ENCODE peak calls at places on chromosomes 4 and X, in four cellular contexts. I is upper lobe of left lung, C is GM23338, F is prostate gland. H is an unnamed sample.
A peak's percentile ranks its signal among the peaks of the same experiment; 100 is the strongest.

GRCh38 chr4:155846929-155847328 is 19.1 kb downstream of the ASIC5 start:
- DNase-seq in C (peak; percentile 17), I (no peak), F (no peak), H (no peak)

GRCh38 chr4:36242629-36243354 is 1.5 kb downstream of the ARAP2 start:
- DNase-seq in C (no peak), I (no peak), F (no peak), H (no peak)

GRCh38 chrX:40195368-40195767 is 97.6 kb upstream of the BCOR start:
- DNase-seq in C (no peak), F (no peak), I (no peak), H (no peak)

GRCh38 chr4:111873801-111874200 is 271.5 kb upstream of the FAM241A start:
- DNase-seq in C (no peak), F (no peak), I (no peak), H (no peak)

GRCh38 chr4:144504853-144505252 is 141.1 kb upstream of the HHIP start:
- DNase-seq in I (no peak), C (no peak), F (no peak), H (no peak)

GRCh38 chrX:68462653-68463052 is 29.4 kb upstream of the OPHN1 start:
- DNase-seq in C (peak; percentile 60), I (no peak), F (peak; percentile 6), H (no peak)

GRCh38 chrX:103716967-103717366 is 6.3 kb downstream of the TMEM31 start:
- DNase-seq in I (no peak), F (no peak), C (no peak), H (no peak)

GRCh38 chr4:112378858-112379257 is 81.7 kb downstream of the ALPK1 start:
- DNase-seq in C (peak; percentile 17), F (no peak), I (no peak), H (no peak)

GRCh38 chrX:85573801-85574200 is 194.3 kb upstream of the POF1B start:
- DNase-seq in F (no peak), I (no peak), C (no peak), H (no peak)

GRCh38 chr4:83731609-83732008 is 195.7 kb downstream of the GPAT3 start:
- DNase-seq in C (no peak), I (no peak), F (no peak), H (no peak)

GRCh38 chr4:106707776-106708603 is 328.1 kb downstream of the DKK2 start:
- DNase-seq in F (no peak), C (no peak), I (no peak), H (no peak)

GRCh38 chrX:128975716-128976115 is 547.6 kb downstream of the SMARCA1 start:
- DNase-seq in C (peak; percentile 72), F (peak; percentile 5), I (no peak), H (no peak)

GRCh38 chr4:140305053-140305452 is 68.4 kb upstream of the SCOC start:
- DNase-seq in I (no peak), C (no peak), F (peak; percentile 67), H (no peak)

GRCh38 chr4:150310159-150310895 is 232.1 kb downstream of the DCLK2 start:
- DNase-seq in F (no peak), I (no peak), C (no peak), H (no peak)

GRCh38 chrX:115372026-115372610 is 82.6 kb downstream of the LUZP4 start:
- DNase-seq in C (peak; percentile 46), I (no peak), F (no peak), H (no peak)

GRCh38 chr4:55291227-55291629 is 54.8 kb upstream of the SRD5A3 start:
- DNase-seq in C (no peak), I (no peak), F (no peak), H (no peak)

GRCh38 chr4:152679414-152680281 is at the start of gene TMEM154:
- DNase-seq in I (peak; percentile 90), C (peak; percentile 87), F (peak; percentile 59), H (no peak)

GRCh38 chr4:1978741-1979476 is 29.9 kb downstream of the NELFA start:
- DNase-seq in I (peak; percentile 76), C (no peak), F (no peak), H (no peak)

GRCh38 chrX:2828404-2829065 is at the start of gene GYG2:
- DNase-seq in F (no peak), I (peak; percentile 67), C (peak; percentile 72), H (no peak)

GRCh38 chrX:9942086-9942485 is 25.1 kb upstream of the CLDN34 start:
- DNase-seq in I (no peak), F (no peak), C (no peak), H (no peak)

GRCh38 chrX:35711281-35711680 is 86.9 kb upstream of the MAGEB16 start:
- DNase-seq in I (no peak), C (no peak), F (no peak), H (no peak)

DNA sequence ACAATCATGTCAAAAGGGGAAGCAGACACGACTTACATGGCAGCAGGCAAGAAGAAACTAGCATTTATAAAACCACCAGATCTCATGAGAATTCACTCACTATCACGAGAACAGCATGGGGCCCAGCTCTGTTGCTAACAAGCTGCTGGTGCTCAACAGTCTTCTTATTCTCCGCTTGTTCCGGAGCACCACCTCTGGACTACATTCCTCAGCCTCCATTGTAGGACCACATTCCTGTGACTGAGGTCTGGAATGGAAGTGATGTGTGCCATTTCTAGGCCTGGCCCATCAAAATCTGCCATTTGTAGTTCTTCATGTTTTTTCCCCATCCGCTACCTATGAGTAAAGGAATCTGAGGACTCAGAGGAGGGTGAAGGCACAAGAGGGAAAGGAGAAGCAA is 111.5 kb upstream of the PTCHD1 start:
- DNase-seq in F (no peak), C (no peak), I (no peak), H (no peak)
- H3K4me3 ChIP-seq in F (no peak overlapping the region), C (no peak overlapping the region), I (no peak overlapping the region), H (no peak overlapping the region)

GRCh38 chr4:63566658-63567057 is 842.6 kb downstream of the TECRL start:
- DNase-seq in F (no peak), I (no peak), C (no peak), H (no peak)
- H3K4me1 ChIP-seq in F (no peaks in the 10 kb centered on the region), I (no peaks in the 10 kb centered on the region), C (no peaks in the 10 kb centered on the region), H (no peaks in the 10 kb centered on the region)

GRCh38 chr4:15295421-15296162 is 132.2 kb upstream of the C1QTNF7 start:
- DNase-seq in C (no peak), F (no peak), I (no peak), H (no peak)
- TF ChIP-seq POLR2AphosphoS5 in C (no peak), F (no peak), I (no peak), H (no peak)

GRCh38 chr4:13543091-13543581 is 1.2 kb downstream of the NKX3-2 start:
- DNase-seq in F (no peak), I (no peak), C (peak; percentile 44), H (peak; percentile 70)

GRCh38 chr4:13542577-13543042 is 1.7 kb downstream of the NKX3-2 start:
- DNase-seq in I (no peak), F (no peak), C (no peak), H (peak; percentile 86)

GRCh38 chr4:13541176-13541604 is 3.1 kb downstream of the NKX3-2 start:
- DNase-seq in F (no peak), I (no peak), C (no peak), H (peak; percentile 42)

GRCh38 chr4:13540446-13541175 is 3.7 kb downstream of the NKX3-2 start:
- DNase-seq in I (no peak), C (no peak), F (no peak), H (peak; percentile 64)

DNA sequence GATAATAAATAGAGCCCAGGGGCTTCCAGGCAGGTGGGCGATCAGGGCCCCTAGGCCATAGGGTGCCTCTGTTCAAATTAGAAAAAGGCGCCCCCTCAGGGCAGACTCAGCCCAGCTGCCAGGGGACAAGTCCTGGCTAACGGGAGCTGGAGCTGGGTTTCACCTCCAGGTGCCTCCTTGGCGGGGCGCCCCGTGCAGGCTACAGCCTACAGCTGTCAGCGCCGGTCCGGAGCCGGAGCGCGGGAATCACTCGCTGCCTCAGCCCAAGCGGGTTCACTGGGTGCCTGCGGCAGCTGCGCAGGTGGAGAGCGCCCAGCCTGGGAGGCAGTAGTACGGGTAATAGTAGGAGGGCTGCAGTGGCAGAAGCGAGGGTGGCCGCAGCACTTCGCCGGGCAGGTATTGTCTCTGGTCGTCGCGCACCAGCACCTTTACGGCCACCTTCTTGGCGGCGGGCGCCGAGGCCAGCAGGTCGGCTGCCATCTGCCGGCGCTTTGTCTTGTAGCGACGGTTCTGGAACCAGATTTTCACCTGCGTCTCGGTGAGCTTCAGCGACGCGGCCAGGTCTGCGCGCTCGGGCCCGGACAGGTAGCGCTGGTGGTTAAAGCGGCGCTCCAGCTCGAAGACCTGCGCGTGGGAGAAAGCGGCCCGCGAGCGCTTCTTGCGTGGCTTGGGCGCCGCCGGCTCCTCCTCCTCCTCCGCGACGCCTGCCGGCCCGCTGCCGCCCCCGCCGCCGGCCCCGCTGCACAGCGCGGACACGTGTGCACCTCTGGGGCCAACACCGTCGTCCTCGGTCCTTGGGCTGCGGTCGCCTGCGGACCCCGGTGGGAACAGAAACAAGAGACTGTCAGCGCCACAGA is 2.4 kb downstream of the NKX3-2 start:
- DNase-seq in I (peak; percentile 85), C (peak; percentile 88), F (peak; percentile 49), H (peak; percentile 89)
- H3K4me3 ChIP-seq in I (no peak overlapping the region), C (peak overlapping the region; percentile 51), F (no peak overlapping the region), H (peak overlapping the region; percentile 26)

DNA sequence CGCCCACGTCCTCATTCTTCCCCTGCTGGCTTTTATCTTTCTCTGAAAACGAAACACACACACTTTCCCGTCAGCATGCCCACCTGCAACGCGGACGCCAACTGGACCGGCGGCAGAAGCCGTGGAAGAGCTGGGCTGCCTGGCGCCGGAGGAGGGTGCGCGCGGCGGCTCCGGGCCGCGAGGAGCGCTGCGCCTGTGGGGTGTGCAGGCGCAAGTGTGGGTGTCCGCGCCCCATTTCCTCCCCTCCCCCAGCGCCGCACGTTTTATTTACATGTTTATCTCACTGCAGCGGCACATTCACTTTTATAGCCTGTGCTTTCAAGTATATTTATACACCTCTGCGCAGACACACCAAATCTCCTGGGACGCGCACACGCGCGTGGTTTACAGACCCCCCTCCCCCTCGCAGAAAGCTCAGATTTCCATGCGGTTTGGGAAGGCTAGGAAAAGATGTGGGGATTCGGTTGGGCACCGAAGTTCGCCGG is 1.5 kb downstream of the PITX2 start:
- DNase-seq in C (peak; percentile 21), I (peak; percentile 72), F (no peak), H (no peak)
- H3K4me1 ChIP-seq in C (peaks cover 65% of the 10 kb centered on the region), I (peaks cover 41% of the 10 kb centered on the region), F (peaks cover 3% of the 10 kb centered on the region), H (peaks cover 65% of the 10 kb centered on the region)

DNA sequence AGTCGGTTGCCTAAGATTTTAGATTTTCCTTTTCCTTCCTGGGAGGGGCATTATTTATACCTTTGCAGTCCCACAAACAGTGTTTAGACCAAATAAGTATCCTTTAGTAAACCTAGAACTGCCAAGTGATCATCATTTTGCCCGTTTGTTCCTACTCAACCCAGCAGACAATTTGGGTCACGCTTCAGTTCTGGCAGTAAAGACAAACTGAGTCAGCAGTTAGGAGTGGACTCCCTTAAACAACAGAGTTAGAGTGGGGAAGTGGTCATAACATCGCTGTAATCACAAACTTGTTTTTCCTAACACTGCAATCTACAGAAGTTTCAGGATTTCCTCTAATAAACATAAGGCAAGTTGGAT is 782 bp upstream of the WDFY3 start:
- DNase-seq in F (no peak), C (no peak), I (no peak), H (no peak)
- TF ChIP-seq POLR2AphosphoS5 in F (no peak), C (no peak), I (no peak), H (peak; percentile 24)